ENCODE peak calls at places on chromosomes 3 and 15, in nine cellular contexts. M is upper lobe of left lung, W is K562, U is GM12878, X is NB4, T is heart left ventricle, N is body of pancreas, Q is HCT116, K is A549. S is an unnamed sample.
A peak's percentile ranks its signal among the peaks of the same experiment; 100 is the strongest.

GRCh38 chr3:57756528-57757401 is 656 bp downstream of the SLMAP start:
- DNase-seq in M (peak; percentile 90), W (peak; percentile 55), U (no peak), X (peak; percentile 74), T (peak; percentile 74), N (peak; percentile 49), Q (no peak), K (peak; percentile 38), S (peak; percentile 40)

GRCh38 chr3:180408654-180409053 is 193.3 kb upstream of the TTC14 start:
- DNase-seq in M (no peak), W (no peak), U (no peak), X (no peak), T (no peak), N (no peak), Q (no peak), K (peak; percentile 1), S (no peak)

GRCh38 chr3:123019591-123019990 is 8.0 kb downstream of the SEMA5B start:
- DNase-seq in M (no peak), W (no peak), U (no peak), X (no peak), T (no peak), N (no peak), Q (no peak), K (no peak), S (no peak)

GRCh38 chr15:48440084-48440483 is 108.9 kb downstream of the DUT start:
- DNase-seq in M (no peak), W (no peak), U (no peak), X (no peak), T (peak; percentile 42), N (peak; percentile 12), Q (no peak), K (no peak), S (peak; percentile 38)

GRCh38 chr15:85154061-85154460 is 172.4 kb downstream of the PDE8A start:
- DNase-seq in M (no peak), W (peak; percentile 23), U (no peak), X (no peak), T (no peak), N (no peak), Q (no peak), K (no peak), S (no peak)

GRCh38 chr3:127780536-127781400 is 41.5 kb downstream of the MGLL start:
- DNase-seq in M (no peak), W (no peak), U (no peak), X (no peak), T (no peak), N (no peak), Q (no peak), K (no peak), S (no peak)

GRCh38 chr3:110856916-110857315 is 214.7 kb upstream of the NECTIN3 start:
- DNase-seq in M (no peak), W (no peak), U (no peak), X (no peak), T (no peak), N (no peak), Q (no peak), K (no peak), S (no peak)

GRCh38 chr15:98728811-98729160 is 80.4 kb downstream of the IGF1R start:
- DNase-seq in M (no peak), W (no peak), U (no peak), X (no peak), T (no peak), N (no peak), Q (no peak), K (no peak), S (no peak)

GRCh38 chr3:51395493-51396213 is 4.6 kb downstream of the RBM15B start:
- DNase-seq in M (no peak), W (no peak), U (no peak), X (no peak), T (no peak), N (no peak), Q (no peak), K (no peak), S (peak; percentile 64)

GRCh38 chr15:93036922-93037321 is 52.1 kb downstream of the RGMA start:
- DNase-seq in M (peak; percentile 74), W (no peak), U (no peak), X (no peak), T (no peak), N (peak; percentile 3), Q (no peak), K (no peak), S (no peak)

GRCh38 chr3:196179380-196180308 is 31.6 kb downstream of the ZDHHC19 start:
- DNase-seq in M (peak; percentile 83), W (peak; percentile 74), U (peak; percentile 98), X (peak; percentile 92), T (no peak), N (no peak), Q (no peak), K (no peak), S (no peak)
- TF ChIP-seq POLR2A in M (no peak), W (no peak), U (peak; percentile 75), X (peak; percentile 14), T (no peak), N (no peak), Q (no peak), K (no peak), S (no peak)

GRCh38 chr15:70516408-70517193 is 246.8 kb downstream of the UACA start:
- DNase-seq in M (no peak), W (no peak), U (no peak), X (no peak), T (no peak), N (no peak), Q (no peak), K (no peak), S (no peak)
- TF ChIP-seq CTCF in M (no peak), W (no peak), U (no peak), X (no peak), T (no peak), N (no peak), Q (no peak), K (no peak), S (no peak)

GRCh38 chr3:26624209-26624775 is 1.7 kb downstream of the LRRC3B start:
- DNase-seq in M (peak; percentile 57), W (no peak), U (no peak), X (no peak), T (no peak), N (no peak), Q (no peak), K (no peak), S (no peak)

GRCh38 chr3:26621176-26621575 is 1.4 kb upstream of the LRRC3B start:
- DNase-seq in M (no peak), W (no peak), U (no peak), X (no peak), T (no peak), N (no peak), Q (no peak), K (no peak), S (no peak)

GRCh38 chr3:26623409-26624208 is 1.0 kb downstream of the LRRC3B start:
- DNase-seq in M (peak; percentile 13), W (no peak), U (no peak), X (no peak), T (no peak), N (no peak), Q (no peak), K (no peak), S (no peak)

GRCh38 chr3:26621891-26622633 is 510 bp upstream of the LRRC3B start:
- DNase-seq in M (peak; percentile 56), W (no peak), U (no peak), X (no peak), T (no peak), N (no peak), Q (no peak), K (no peak), S (no peak)

GRCh38 chr3:26622634-26623408 is at the start of gene LRRC3B:
- DNase-seq in M (peak; percentile 81), W (no peak), U (no peak), X (no peak), T (no peak), N (no peak), Q (no peak), K (no peak), S (no peak)
- H3K4me3 ChIP-seq in M (peak within 1 kb of the TSS; percentile 35), W (no peak within 1 kb of the TSS), U (no peak within 1 kb of the TSS), X (no peak within 1 kb of the TSS), T (peak within 1 kb of the TSS; percentile 58), N (no peak within 1 kb of the TSS), Q (no peak within 1 kb of the TSS), K (no peak within 1 kb of the TSS), S (peak within 1 kb of the TSS; percentile 2)

GRCh38 chr3:40505599-40506462 is at the start of gene ZNF620:
- DNase-seq in M (peak; percentile 92), W (peak; percentile 84), U (no peak), X (peak; percentile 85), T (peak; percentile 84), N (peak; percentile 93), Q (peak; percentile 76), K (peak; percentile 86), S (peak; percentile 27)
- TF ChIP-seq POLR2A in M (no peak), W (peak; percentile 74), U (no peak), X (no peak), T (peak; percentile 53), N (peak; percentile 91), Q (peak; percentile 82), K (peak; percentile 32), S (no peak)